ENCODE peak calls at places on chromosome X, in nine cellular contexts. H is M059J; B is ureter; U is AG20443; E is EH; F is ACHN; Z is OCI-LY7; K is activated T-helper 1 cell treated with anti-CD3 and anti-CD28 coated beads, Interleukin-2, amount 50 U/mL, for 16 hours; P is astrocyte of the spinal cord. A is an unnamed sample.

GRCh38 chrX:24982306-24982965 is 33.3 kb downstream of the ARX start:
- DNase-seq in F (no peak), E (peak), Z (no peak), U (no peak), P (no peak), H (peak), B (no peak), K (no peak), A (no peak)

GRCh38 chrX:48835524-48836329 is at the start of gene PCSK1N:
- DNase-seq in E (no peak), B (no peak), H (peak), U (peak), K (no peak), Z (no peak), F (no peak), P (no peak), A (peak)

GRCh38 chrX:12309040-12309732 is 170.9 kb downstream of the FRMPD4 start:
- DNase-seq in F (no peak), K (no peak), H (peak), E (no peak), B (no peak), U (no peak), P (no peak), Z (no peak), A (no peak)

GRCh38 chrX:78514852-78515251 is 144.3 kb downstream of the RTL3 start:
- DNase-seq in P (no peak), K (no peak), Z (no peak), F (no peak), H (peak), E (no peak), U (no peak), B (no peak), A (no peak)

GRCh38 chrX:46577116-46578005 is 3.8 kb downstream of the CHST7 start:
- DNase-seq in U (peak), E (peak), Z (no peak), P (no peak), B (no peak), H (peak), F (no peak), K (no peak), A (no peak)

GRCh38 chrX:66074920-66075879 is 35.3 kb upstream of the VSIG4 start:
- DNase-seq in Z (no peak), F (no peak), P (no peak), U (no peak), K (no peak), B (no peak), H (peak), E (peak), A (no peak)

GRCh38 chrX:47743504-47743903 is 84.5 kb upstream of the UXT start:
- DNase-seq in B (no peak), P (peak), K (no peak), Z (no peak), U (peak), F (peak), H (peak), E (peak), A (no peak)

GRCh38 chrX:14496674-14497073 is 32.7 kb upstream of the GLRA2 start:
- DNase-seq in P (peak), K (no peak), F (no peak), B (no peak), Z (no peak), H (peak), U (peak), E (peak), A (no peak)

A was measured in germinal center.